ENCODE peak calls at places on chromosome 15, in five cellular contexts. A is stimulated activated CD4-positive, alpha-beta T cell treated with anti-CD3 and anti-CD28 coated beads, Interleukin-2, amount 100 ng/mL, for 48 hours; F is GM12892; J is Caki2; W is T-cell. Q is an unnamed sample.

GRCh38 chr15:28459279-28459678 is 73.5 kb downstream of the GOLGA8G start:
- DNase-seq in A (no peak), F (no peak), J (no peak), W (no peak), Q (no peak)

GRCh38 chr15:44010114-44010513 is 183.3 kb downstream of the WDR76 start:
- DNase-seq in A (no peak), F (no peak), J (no peak), W (no peak), Q (no peak)

GRCh38 chr15:94324117-94324826 is 92.9 kb downstream of the MCTP2 start:
- DNase-seq in A (peak), F (peak), J (peak), W (peak), Q (peak)

GRCh38 chr15:44719293-44719999 is 8.1 kb downstream of the B2M start:
- DNase-seq in A (peak), F (no peak), J (peak), W (peak), Q (no peak)

GRCh38 chr15:56366211-56366610 is 985 bp downstream of the TEX9 start:
- DNase-seq in A (no peak), F (no peak), J (peak), W (no peak), Q (no peak)

GRCh38 chr15:63791236-63791635 is 42.5 kb downstream of the HERC1 start:
- DNase-seq in A (no peak), F (no peak), J (no peak), W (no peak), Q (no peak)

GRCh38 chr15:63420333-63420741 is 38.7 kb upstream of the CA12 start:
- DNase-seq in A (no peak), F (no peak), J (peak), W (no peak), Q (no peak)

GRCh38 chr15:41886741-41887140 is 7.1 kb downstream of the SPTBN5 start:
- DNase-seq in A (no peak), F (no peak), J (no peak), W (no peak), Q (no peak)

GRCh38 chr15:94524565-94524964 is 293.2 kb downstream of the MCTP2 start:
- DNase-seq in A (no peak), F (no peak), J (no peak), W (no peak), Q (no peak)

GRCh38 chr15:100783760-100784492 is 95.7 kb upstream of the ALDH1A3 start:
- DNase-seq in A (no peak), F (no peak), J (no peak), W (no peak), Q (no peak)

GRCh38 chr15:42408178-42408577 is 48.9 kb downstream of the CAPN3 start:
- DNase-seq in A (no peak), F (no peak), J (no peak), W (no peak), Q (no peak)

GRCh38 chr15:56150204-56150603 is 93.5 kb downstream of the RFX7 start:
- DNase-seq in A (no peak), F (no peak), J (no peak), W (no peak), Q (no peak)

GRCh38 chr15:80567721-80568157 is 127.4 kb upstream of the ABHD17C start:
- DNase-seq in A (no peak), F (no peak), J (peak), W (no peak), Q (peak)

GRCh38 chr15:32668942-32669341 is 27.4 kb downstream of the SCG5 start:
- DNase-seq in A (no peak), F (no peak), J (no peak), W (no peak), Q (no peak)

GRCh38 chr15:33089878-33090757 is 104.4 kb downstream of the FMN1 start:
- DNase-seq in A (no peak), F (no peak), J (no peak), W (no peak), Q (no peak)

GRCh38 chr15:96181873-96182301 is 148.6 kb upstream of the NR2F2 start:
- DNase-seq in A (no peak), F (no peak), J (no peak), W (no peak), Q (no peak)

GRCh38 chr15:29792426-29793159 is 29.7 kb downstream of the TJP1 start:
- DNase-seq in A (no peak), F (no peak), J (no peak), W (no peak), Q (no peak)

GRCh38 chr15:45319472-45320214 is 58.7 kb downstream of the GATM start:
- DNase-seq in A (no peak), F (no peak), J (no peak), W (no peak), Q (no peak)

GRCh38 chr15:55389276-55389631 is 18.9 kb downstream of the CCPG1 start:
- DNase-seq in A (no peak), F (no peak), J (no peak), W (no peak), Q (no peak)

GRCh38 chr15:91049378-91050127 is 27.2 kb upstream of the VPS33B start:
- DNase-seq in A (no peak), F (no peak), J (peak), W (peak), Q (peak)

GRCh38 chr15:69074011-69074842 is 59.7 kb downstream of the NOX5 start:
- DNase-seq in A (no peak), F (no peak), J (peak), W (no peak), Q (no peak)

GRCh38 chr15:38072507-38073277 is 138.3 kb downstream of the TMCO5A start:
- DNase-seq in A (peak), F (no peak), J (peak), W (no peak), Q (no peak)

GRCh38 chr15:58475573-58476524 is 44.1 kb downstream of the LIPC start:
- DNase-seq in A (no peak), F (no peak), J (peak), W (no peak), Q (no peak)

GRCh38 chr15:50909044-50909342 is 510 bp downstream of the AP4E1 start:
- DNase-seq in A (no peak), F (no peak), J (no peak), W (no peak), Q (no peak)

GRCh38 chr15:70852501-70853269 is 1.3 kb downstream of the LARP6 start:
- DNase-seq in A (no peak), F (no peak), J (no peak), W (no peak), Q (no peak)

GRCh38 chr15:68057758-68058157 is 3.6 kb downstream of the PIAS1 start:
- DNase-seq in A (no peak), F (no peak), J (no peak), W (no peak), Q (no peak)

GRCh38 chr15:42156266-42156922 is at the start of gene PLA2G4F:
- DNase-seq in A (no peak), F (no peak), J (peak), W (no peak), Q (no peak)

Q was measured in GM19239.